ENCODE peak calls at places on chromosomes 16 and 17, in five cellular contexts. U, O, Z, N and I are unnamed samples.

GRCh38 chr16:66930189-66930588 is 4.0 kb downstream of the CIAO2B start:
- DNase-seq in U (no peak), O (no peak), Z (no peak), N (no peak), I (no peak)

GRCh38 chr17:39243155-39243554 is 17.4 kb upstream of the STAC2 start:
- DNase-seq in N (no peak), O (no peak), U (peak), Z (no peak), I (no peak)

GRCh38 chr17:63549946-63550815 is at the start of gene DCAF7:
- DNase-seq in Z (peak), U (peak), O (peak), N (peak), I (peak)

GRCh38 chr16:9934723-9935508 is 247.3 kb downstream of the GRIN2A start:
- DNase-seq in O (no peak), Z (no peak), N (peak), U (no peak), I (peak)

GRCh38 chr16:88772871-88773811 is 11.9 kb downstream of the PIEZO1 start:
- DNase-seq in N (peak), O (peak), Z (peak), U (no peak), I (no peak)

GRCh38 chr16:8818499-8819270 is 21.0 kb downstream of the PMM2 start:
- DNase-seq in N (no peak), U (no peak), Z (no peak), O (no peak), I (no peak)

GRCh38 chr17:35175638-35176415 is 18.4 kb downstream of the SLC35G3 start:
- DNase-seq in Z (no peak), N (no peak), U (no peak), O (no peak), I (no peak)

GRCh38 chr16:49800441-49800840 is 55.5 kb downstream of the ZNF423 start:
- DNase-seq in U (no peak), O (no peak), N (no peak), Z (no peak), I (no peak)

GRCh38 chr16:14640538-14640937 is 7.8 kb downstream of the BFAR start:
- DNase-seq in N (no peak), Z (no peak), O (no peak), U (no peak), I (no peak)

GRCh38 chr17:37220609-37220953 is 155.2 kb upstream of the C17orf78 start:
- DNase-seq in Z (no peak), O (no peak), U (no peak), N (no peak), I (peak)

GRCh38 chr17:57898487-57899311 is 48.9 kb upstream of the MRPS23 start:
- DNase-seq in Z (peak), O (no peak), U (no peak), N (peak), I (peak)

GRCh38 chr17:58513391-58513912 is 986 bp downstream of the MTMR4 start:
- DNase-seq in O (no peak), Z (no peak), N (no peak), U (no peak), I (peak)

GRCh38 chr17:45372325-45372869 is 55.6 kb upstream of the MAP3K14 start:
- DNase-seq in Z (no peak), O (no peak), N (no peak), U (no peak), I (no peak)